ENCODE peak calls at places on chromosomes 3 and 15, in six cellular contexts. K is adrenal gland, Y is cardiac muscle cell, W is ovary, X is pancreas, D is transverse colon. Z is an unnamed sample.

GRCh38 chr3:40924559-40925058 is 274.7 kb upstream of the CTNNB1 start:
- DNase-seq in K (no peak), Y (no peak), W (no peak), X (no peak), D (no peak), Z (no peak)

GRCh38 chr15:89502867-89503595 is 6.6 kb upstream of the RHCG start:
- DNase-seq in K (no peak), Y (no peak), W (no peak), X (peak; percentile 26), D (peak; percentile 33), Z (no peak)

GRCh38 chr3:81443948-81444347 is 317.5 kb downstream of the GBE1 start:
- DNase-seq in K (no peak), Y (peak; percentile 83), W (no peak), X (no peak), D (no peak), Z (no peak)

GRCh38 chr3:81395739-81396138 is 365.7 kb downstream of the GBE1 start:
- DNase-seq in K (no peak), Y (no peak), W (no peak), X (no peak), D (no peak), Z (no peak)

GRCh38 chr3:9901967-9902366 is 681 bp upstream of the IL17RE start:
- DNase-seq in K (no peak), Y (no peak), W (no peak), X (no peak), D (no peak), Z (peak; percentile 55)

GRCh38 chr3:73820431-73820830 is 195.7 kb upstream of the PDZRN3 start:
- DNase-seq in K (no peak), Y (no peak), W (no peak), X (no peak), D (no peak), Z (no peak)

GRCh38 chr3:66948041-66948440 is 50.1 kb upstream of the KBTBD8 start:
- DNase-seq in K (no peak), Y (no peak), W (no peak), X (no peak), D (no peak), Z (no peak)

GRCh38 chr3:37770336-37770735 is 91.3 kb upstream of the CTDSPL start:
- DNase-seq in K (no peak), Y (no peak), W (no peak), X (no peak), D (no peak), Z (no peak)

GRCh38 chr15:82647835-82648256 is 683 bp upstream of the CPEB1 start:
- DNase-seq in K (no peak), Y (no peak), W (no peak), X (no peak), D (peak; percentile 15), Z (peak; percentile 58)

GRCh38 chr3:172249039-172249438 is 199.2 kb downstream of the GHSR start:
- DNase-seq in K (no peak), Y (peak; percentile 53), W (no peak), X (no peak), D (no peak), Z (no peak)

GRCh38 chr3:140753865-140754754 is 76.2 kb downstream of the TRIM42 start:
- DNase-seq in K (no peak), Y (no peak), W (no peak), X (no peak), D (no peak), Z (no peak)

GRCh38 chr15:36605626-36606263 is 26.3 kb downstream of the CDIN1 start:
- DNase-seq in K (no peak), Y (no peak), W (no peak), X (no peak), D (no peak), Z (no peak)

GRCh38 chr15:92616621-92617179 is 38.9 kb downstream of the FAM174B start:
- DNase-seq in K (no peak), Y (peak; percentile 32), W (peak; percentile 51), X (no peak), D (no peak), Z (peak; percentile 41)

GRCh38 chr15:35753486-35753885 is 207.5 kb upstream of the DPH6 start:
- DNase-seq in K (no peak), Y (no peak), W (no peak), X (no peak), D (no peak), Z (no peak)

GRCh38 chr15:98967096-98967495 is 40.5 kb downstream of the PGPEP1L start:
- DNase-seq in K (no peak), Y (no peak), W (no peak), X (no peak), D (no peak), Z (no peak)

GRCh38 chr15:55475842-55476241 is 32.2 kb downstream of the DNAAF4 start:
- DNase-seq in K (no peak), Y (no peak), W (no peak), X (no peak), D (no peak), Z (no peak)

DNA sequence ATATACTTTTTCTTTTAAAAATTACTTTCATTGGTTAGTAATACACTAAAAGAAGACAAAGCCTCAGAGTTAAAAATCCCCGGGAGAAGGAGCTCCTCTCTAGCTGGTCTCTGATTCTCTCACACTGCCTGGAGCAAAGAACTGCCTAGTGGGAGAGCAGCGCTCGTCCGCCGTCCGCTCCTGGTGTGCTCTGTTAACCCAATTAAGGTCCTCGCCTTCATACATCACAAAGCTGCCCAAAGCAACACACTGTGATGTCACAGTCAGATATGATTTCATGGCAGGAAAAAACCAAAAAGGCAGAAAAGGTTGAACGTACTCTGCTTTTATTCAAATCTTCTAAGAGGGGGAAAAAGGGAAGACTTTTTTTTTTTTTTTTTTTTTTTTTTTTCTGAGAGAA is 114.9 kb downstream of the TIGIT start:
- DNase-seq in K (no peak), Y (no peak), W (peak; percentile 39), X (no peak), D (no peak), Z (no peak)
- H3K4me1 ChIP-seq in K (peaks cover 54% of the 10 kb centered on the region), Y (peaks cover 25% of the 10 kb centered on the region), W (peaks cover 26% of the 10 kb centered on the region), X (peaks cover 13% of the 10 kb centered on the region), D (no peaks in the 10 kb centered on the region), Z (no peaks in the 10 kb centered on the region)

DNA sequence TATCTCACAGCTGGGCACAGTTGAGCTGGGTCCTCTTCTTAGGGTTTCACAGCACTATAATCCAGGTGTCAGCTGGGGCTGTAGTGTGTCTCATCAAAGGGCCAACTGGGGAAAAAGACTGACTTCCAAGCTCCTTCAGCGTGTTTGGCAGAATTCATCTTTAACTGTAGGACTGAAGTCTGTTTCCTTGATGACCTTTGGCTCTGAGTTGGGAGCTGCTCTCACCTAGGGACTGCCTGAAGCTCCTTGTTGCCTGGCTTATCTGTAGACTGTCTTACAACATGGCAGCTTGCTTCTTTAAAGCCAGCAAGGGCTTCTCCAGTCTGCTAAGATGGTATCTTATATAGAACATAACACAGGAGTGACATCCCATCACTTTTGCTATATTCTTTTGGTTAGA is 5.3 kb upstream of the VPS33B start:
- DNase-seq in K (no peak), Y (no peak), W (no peak), X (no peak), D (no peak), Z (no peak)
- TF ChIP-seq CTCF in K (no peak), Y (no peak), W (no peak), X (no peak), D (no peak), Z (no peak)

GRCh38 chr15:60706145-60706544 is 227.2 kb upstream of the ICE2 start:
- DNase-seq in K (no peak), Y (no peak), W (no peak), X (no peak), D (no peak), Z (no peak)
- H3K4me3 ChIP-seq in K (no peak overlapping the region), Y (no peak overlapping the region), W (no peak overlapping the region), X (no peak overlapping the region), D (no peak overlapping the region), Z (no peak overlapping the region)

GRCh38 chr15:56972426-56972825 is 54.0 kb downstream of the TCF12 start:
- DNase-seq in K (no peak), Y (no peak), W (no peak), X (no peak), D (no peak), Z (no peak)
- H3K4me1 ChIP-seq in K (peaks cover 42% of the 10 kb centered on the region), Y (peaks cover 32% of the 10 kb centered on the region), W (peaks cover 7% of the 10 kb centered on the region), X (peaks cover 1% of the 10 kb centered on the region), D (no peaks in the 10 kb centered on the region), Z (no peaks in the 10 kb centered on the region)

GRCh38 chr3:142973217-142974009 is 9.9 kb upstream of the PAQR9 start:
- DNase-seq in K (no peak), Y (no peak), W (no peak), X (no peak), D (no peak), Z (no peak)

GRCh38 chr3:142972092-142972753 is 8.7 kb upstream of the PAQR9 start:
- DNase-seq in K (no peak), Y (no peak), W (no peak), X (no peak), D (no peak), Z (no peak)

GRCh38 chr3:142977399-142977728 is 13.9 kb upstream of the PAQR9 start:
- DNase-seq in K (no peak), Y (no peak), W (no peak), X (no peak), D (no peak), Z (no peak)

GRCh38 chr3:142976621-142977398 is 13.3 kb upstream of the PAQR9 start:
- DNase-seq in K (peak; percentile 94), Y (peak; percentile 95), W (peak; percentile 82), X (peak; percentile 76), D (peak; percentile 26), Z (no peak)

GRCh38 chr3:142975316-142975995 is 12.0 kb upstream of the PAQR9 start:
- DNase-seq in K (no peak), Y (no peak), W (no peak), X (no peak), D (no peak), Z (no peak)
- TF ChIP-seq CTCF in K (no peak), Y (no peak), W (no peak), X (no peak), D (no peak), Z (no peak)

DNA sequence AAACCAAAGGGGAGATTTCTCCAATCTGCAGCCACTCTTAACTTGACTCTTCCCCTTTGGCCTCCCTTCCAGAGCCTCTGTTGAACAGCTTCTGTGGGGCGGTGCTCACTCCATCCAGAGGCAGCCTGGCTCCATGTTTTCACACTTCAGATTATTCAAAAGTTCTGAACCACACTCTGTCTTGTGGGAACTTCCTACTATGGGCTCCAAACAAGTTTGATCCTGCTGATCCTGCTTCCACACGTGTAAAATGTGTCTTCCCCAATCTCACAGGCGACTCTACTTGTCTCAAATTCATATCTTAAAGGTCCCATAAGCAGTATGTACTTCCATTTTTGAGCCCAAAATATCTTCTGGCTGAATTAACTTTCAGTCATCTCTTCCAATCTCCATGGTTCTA is 176.1 kb upstream of the BCL6 start:
- DNase-seq in K (no peak), Y (no peak), W (no peak), X (no peak), D (no peak), Z (no peak)
- H3K4me3 ChIP-seq in K (no peak overlapping the region), Y (no peak overlapping the region), W (no peak overlapping the region), X (no peak overlapping the region), D (no peak overlapping the region), Z (no peak overlapping the region)

DNA sequence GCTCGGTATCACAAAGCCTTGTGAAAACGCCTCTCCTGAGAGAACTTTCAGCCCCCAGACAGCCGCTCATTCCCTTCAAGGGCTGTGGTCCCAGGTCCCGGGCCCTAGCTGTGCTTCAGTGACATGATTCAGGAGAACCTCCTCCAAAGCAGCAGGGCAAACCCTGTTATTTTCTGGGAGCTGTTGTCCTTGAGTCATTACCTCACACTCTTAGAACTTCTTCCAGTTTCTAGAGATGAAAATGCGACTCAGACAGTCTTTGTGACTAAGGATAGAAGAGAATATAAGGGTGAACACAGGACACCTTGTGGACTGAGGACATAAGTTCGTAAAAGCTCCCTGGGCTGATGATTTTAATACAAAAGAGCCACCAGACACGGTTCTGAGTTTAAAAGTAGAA is 203.8 kb downstream of the RORA start:
- DNase-seq in K (no peak), Y (no peak), W (no peak), X (no peak), D (no peak), Z (no peak)
- H3K4me1 ChIP-seq in K (no peaks in the 10 kb centered on the region), Y (no peaks in the 10 kb centered on the region), W (no peaks in the 10 kb centered on the region), X (no peaks in the 10 kb centered on the region), D (no peaks in the 10 kb centered on the region), Z (no peaks in the 10 kb centered on the region)

Z was measured in Peyer's patch.